ENCODE peak calls at places on chromosome 16, in eight cellular contexts. I is mucosa of descending colon, S is Peyer's patch, X is body of pancreas, A is kidney, B is breast epithelium, L is colonic mucosa, M is neural progenitor cell. N is an unnamed sample. For H3K9me3 and H3K4me1, the result is how much of the 10 kb centered on the place peaks cover.

GRCh38 chr16:72015124-72015523 is 6.6 kb downstream of the DHODH start:
- DNase-seq in I (no peak), M (no peak), S (no peak), X (no peak), B (no peak), A (no peak), L (no peak), N (no peak)

GRCh38 chr16:72645526-72645925 is 402.4 kb downstream of the ZFHX3 start:
- DNase-seq in A (no peak), X (no peak), L (no peak), B (no peak), S (no peak), I (no peak), M (no peak), N (no peak)

GRCh38 chr16:53061256-53061655 is 6.5 kb downstream of the CHD9 start:
- DNase-seq in A (no peak), L (no peak), S (no peak), M (no peak), I (no peak), X (no peak), B (no peak), N (no peak)

GRCh38 chr16:50151322-50151721 is 1.8 kb upstream of the TENT4B start:
- DNase-seq in S (no peak), A (no peak), B (no peak), L (peak), X (no peak), I (no peak), M (no peak), N (no peak)

GRCh38 chr16:80981103-80981502 is 25.6 kb downstream of the CMC2 start:
- DNase-seq in M (no peak), B (no peak), S (no peak), X (no peak), I (no peak), A (no peak), L (no peak), N (no peak)

GRCh38 chr16:82709987-82710386 is 83.2 kb downstream of the CDH13 start:
- DNase-seq in M (no peak), X (no peak), S (no peak), L (no peak), I (no peak), B (no peak), A (no peak), N (no peak)

GRCh38 chr16:50326835-50327465 is 41.8 kb downstream of the BRD7 start:
- DNase-seq in B (no peak), X (peak), S (peak), L (no peak), M (peak), I (no peak), A (no peak), N (no peak)

GRCh38 chr16:67718668-67719047 is 458 bp downstream of the GFOD2 start:
- DNase-seq in A (no peak), L (peak), X (no peak), I (no peak), B (no peak), S (peak), M (no peak), N (no peak)

GRCh38 chr16:10736926-10737625 is 6.6 kb upstream of the NUBP1 start:
- DNase-seq in L (peak), A (no peak), B (no peak), X (peak), S (peak), M (peak), I (no peak), N (peak)

GRCh38 chr16:30528799-30529457 is 2.6 kb upstream of the ZNF768 start:
- DNase-seq in A (peak), S (no peak), I (no peak), B (no peak), L (no peak), X (no peak), M (no peak), N (no peak)

GRCh38 chr16:79673635-79674034 is 73.1 kb upstream of the MAF start:
- DNase-seq in I (no peak), A (no peak), S (no peak), X (no peak), M (no peak), L (no peak), B (no peak), N (no peak)

GRCh38 chr16:65933703-65934102 is 432.8 kb upstream of the CDH5 start:
- DNase-seq in X (no peak), I (no peak), M (no peak), S (no peak), A (no peak), L (no peak), B (no peak), N (no peak)

GRCh38 chr16:74275031-74275636 is 21.5 kb upstream of the PSMD7 start:
- DNase-seq in B (no peak), X (no peak), S (no peak), A (no peak), M (no peak), L (no peak), I (no peak), N (no peak)

GRCh38 chr16:17832738-17833137 is 362.0 kb upstream of the XYLT1 start:
- DNase-seq in B (no peak), S (no peak), I (no peak), X (no peak), M (no peak), L (no peak), A (no peak), N (no peak)

GRCh38 chr16:268141-269053 is 7.3 kb downstream of the RGS11 start:
- DNase-seq in X (peak), S (no peak), M (no peak), A (peak), L (peak), B (no peak), I (peak), N (no peak)

GRCh38 chr16:18839555-18839954 is 38.2 kb upstream of the ARL6IP1 start:
- DNase-seq in I (no peak), L (peak), X (peak), S (no peak), B (no peak), A (no peak), M (no peak), N (peak)

GRCh38 chr16:11614587-11615175 is 28.0 kb upstream of the LITAF start:
- DNase-seq in X (no peak), L (no peak), S (no peak), M (no peak), I (peak), A (peak), B (no peak), N (no peak)

GRCh38 chr16:69234460-69234859 is 47.5 kb downstream of the SNTB2 start:
- DNase-seq in S (no peak), A (no peak), L (no peak), I (no peak), M (no peak), X (no peak), B (no peak), N (no peak)

GRCh38 chr16:12901204-12901596 is 198 bp upstream of the SHISA9 start:
- DNase-seq in B (no peak), M (peak), I (no peak), L (no peak), X (no peak), S (no peak), A (no peak), N (no peak)

GRCh38 chr16:11705311-11705710 is 37.1 kb downstream of the SNN start:
- DNase-seq in M (no peak), L (no peak), B (no peak), S (no peak), I (no peak), A (no peak), X (no peak), N (no peak)

GRCh38 chr16:27770271-27771196 is 220.6 kb downstream of the KATNIP start:
- DNase-seq in B (no peak), S (no peak), X (no peak), M (no peak), L (no peak), A (peak), I (peak), N (no peak)

GRCh38 chr16:82031116-82032084 is 3.7 kb upstream of the HSD17B2 start:
- DNase-seq in X (no peak), A (no peak), B (no peak), S (no peak), M (peak), L (peak), I (no peak), N (no peak)

GRCh38 chr16:12064291-12064690 is 87.8 kb downstream of the SNX29 start:
- DNase-seq in L (no peak), A (no peak), M (no peak), X (no peak), S (no peak), B (no peak), I (no peak), N (no peak)

GRCh38 chr16:77445321-77445720 is 10.5 kb upstream of the ADAMTS18 start:
- DNase-seq in X (no peak), S (no peak), I (no peak), L (no peak), M (no peak), B (no peak), A (no peak), N (no peak)

GRCh38 chr16:67100569-67101300 is 9.0 kb upstream of the PHAF1 start:
- DNase-seq in M (no peak), L (no peak), B (no peak), S (no peak), I (no peak), A (no peak), X (no peak), N (no peak)

GRCh38 chr16:69093974-69094373 is 11.5 kb upstream of the HAS3 start:
- DNase-seq in A (no peak), X (no peak), I (no peak), L (no peak), S (no peak), B (no peak), M (no peak), N (no peak)

GRCh38 chr16:50808929-50809538 is 67.1 kb downstream of the CYLD start:
- DNase-seq in A (no peak), S (no peak), B (no peak), I (no peak), L (no peak), X (no peak), M (no peak), N (no peak)

GRCh38 chr16:67415872-67416793 is at the start of gene ZDHHC1:
- DNase-seq in B (peak), L (peak), X (peak), S (peak), I (peak), A (peak), M (peak), N (no peak)

GRCh38 chr16:68844211-68844564 is 857 bp downstream of the TANGO6 start:
- DNase-seq in B (no peak), L (no peak), M (no peak), A (no peak), I (no peak), S (no peak), X (no peak), N (no peak)

GRCh38 chr16:35908152-35908551 is 2448.7 kb downstream of the TP53TG3F start:
- DNase-seq in I (no peak), S (no peak), M (no peak), A (no peak), B (no peak), L (no peak), X (no peak), N (no peak)
- H3K9me3 ChIP-seq in I (half or more), S (under half), M (under half), A (under half), B (under half), L (under half), X (under half), N (under half)

GRCh38 chr16:87854053-87854906 is 15.0 kb downstream of the SLC7A5 start:
- DNase-seq in I (peak), M (no peak), B (no peak), L (no peak), X (no peak), A (no peak), S (no peak), N (no peak)
- H3K4me1 ChIP-seq in I (under half), M (under half), B (under half), L (under half), X (under half), A (under half), S (under half), N (half or more)

DNA sequence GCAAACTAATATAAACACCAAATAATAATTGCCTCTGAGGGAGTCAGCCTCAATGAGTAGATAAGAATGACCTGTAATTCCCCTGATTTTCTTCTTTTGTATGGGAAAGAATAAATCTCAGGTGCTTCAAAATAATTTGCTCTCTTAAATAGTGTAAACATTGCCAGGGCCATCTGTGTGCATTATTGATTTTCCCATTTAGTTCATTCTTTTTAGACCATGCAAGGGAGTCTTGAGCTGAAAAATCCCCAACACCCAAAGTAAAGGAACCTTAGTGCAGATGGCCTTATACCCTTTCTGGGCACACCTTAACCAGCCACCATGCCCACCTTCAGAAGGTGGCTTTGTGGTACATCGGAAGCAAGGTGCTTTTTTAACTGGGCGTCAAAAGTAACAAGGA is 267.2 kb downstream of the TMEM114 start:
- DNase-seq in I (no peak), B (no peak), X (no peak), S (no peak), M (no peak), L (no peak), A (no peak), N (no peak)
- H3K9me3 ChIP-seq in I (under half), B (under half), X (under half), S (under half), M (under half), L (under half), A (under half), N (under half)

DNA sequence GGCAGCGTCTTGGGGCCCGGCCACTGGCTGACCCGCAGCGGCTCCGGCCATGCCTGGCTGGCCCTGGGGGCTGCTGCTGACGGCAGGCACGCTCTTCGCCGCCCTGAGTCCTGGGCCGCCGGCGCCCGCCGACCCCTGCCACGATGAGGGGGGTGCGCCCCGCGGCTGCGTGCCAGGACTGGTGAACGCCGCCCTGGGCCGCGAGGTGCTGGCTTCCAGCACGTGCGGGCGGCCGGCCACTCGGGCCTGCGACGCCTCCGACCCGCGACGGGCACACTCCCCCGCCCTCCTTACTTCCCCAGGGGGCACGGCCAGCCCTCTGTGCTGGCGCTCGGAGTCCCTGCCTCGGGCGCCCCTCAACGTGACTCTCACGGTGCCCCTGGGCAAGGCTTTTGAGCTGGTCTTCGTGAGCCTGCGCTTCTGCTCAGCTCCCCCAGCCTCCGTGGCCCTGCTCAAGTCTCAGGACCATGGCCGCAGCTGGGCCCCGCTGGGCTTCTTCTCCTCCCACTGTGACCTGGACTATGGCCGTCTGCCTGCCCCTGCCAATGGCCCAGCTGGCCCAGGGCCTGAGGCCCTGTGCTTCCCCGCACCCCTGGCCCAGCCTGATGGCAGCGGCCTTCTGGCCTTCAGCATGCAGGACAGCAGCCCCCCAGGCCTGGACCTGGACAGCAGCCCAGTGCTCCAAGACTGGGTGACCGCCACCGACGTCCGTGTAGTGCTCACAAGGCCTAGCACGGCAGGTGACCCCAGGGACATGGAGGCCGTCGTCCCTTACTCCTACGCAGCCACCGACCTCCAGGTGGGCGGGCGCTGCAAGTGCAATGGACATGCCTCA is 773 bp downstream of the NTN3 start:
- DNase-seq in M (peak), B (no peak), L (no peak), A (no peak), S (no peak), X (no peak), I (no peak), N (no peak)
- H3K4me1 ChIP-seq in M (under half), B (under half), L (under half), A (under half), S (under half), X (half or more), I (under half), N (under half)

GRCh38 chr16:31745900-31746299 is 127.7 kb upstream of the ZNF267 start:
- DNase-seq in B (no peak), M (no peak), I (no peak), X (no peak), S (no peak), A (no peak), L (no peak), N (no peak)
- H3K9me3 ChIP-seq in B (half or more), M (half or more), I (half or more), X (under half), S (under half), A (under half), L (under half), N (under half)

GRCh38 chr16:57999366-57999970 is 1.0 kb downstream of the ZNF319 start:
- DNase-seq in S (peak), L (no peak), B (no peak), X (no peak), M (peak), I (no peak), A (peak), N (no peak)

GRCh38 chr16:57997528-57998265 is 2.8 kb downstream of the ZNF319 start:
- DNase-seq in S (no peak), L (no peak), X (no peak), M (no peak), B (no peak), I (no peak), A (no peak), N (peak)

GRCh38 chr16:57999971-58000705 is at the start of gene ZNF319:
- DNase-seq in S (peak), M (peak), L (no peak), I (no peak), B (no peak), X (peak), A (peak), N (no peak)

GRCh38 chr16:57998484-57998883 is 2.0 kb downstream of the ZNF319 start:
- DNase-seq in L (peak), M (no peak), B (no peak), S (peak), A (peak), X (no peak), I (peak), N (no peak)

DNA sequence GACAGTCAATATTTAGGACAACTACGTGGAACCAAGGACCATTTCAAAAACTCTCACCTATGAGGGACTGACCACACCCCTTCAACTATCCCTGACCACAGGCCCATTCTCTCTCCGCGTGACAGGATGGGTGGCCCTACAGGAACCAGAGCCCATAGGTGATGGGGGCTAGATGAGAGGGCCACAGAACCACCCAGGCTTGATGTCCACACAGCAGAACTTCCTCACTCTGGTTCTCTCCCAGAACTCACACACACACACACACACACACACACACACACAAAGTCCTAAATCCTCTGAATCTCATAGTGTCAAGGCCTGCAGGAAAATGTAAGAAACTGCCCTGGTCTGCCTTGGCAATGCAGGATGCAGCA is 1.5 kb downstream of the ZNF319 start:
- DNase-seq in M (no peak), B (no peak), X (no peak), A (no peak), I (no peak), L (no peak), S (no peak), N (no peak)
- H3K4me1 ChIP-seq in M (under half), B (under half), X (under half), A (under half), I (under half), L (under half), S (under half), N (under half)

GRCh38 chr16:48597563-48598392 is 12.2 kb downstream of the N4BP1 start:
- DNase-seq in X (no peak), B (no peak), I (no peak), M (no peak), S (no peak), L (no peak), A (no peak), N (no peak)

GRCh38 chr16:48590476-48590875 is 19.5 kb downstream of the N4BP1 start:
- DNase-seq in X (no peak), M (no peak), L (no peak), I (no peak), S (no peak), B (no peak), A (no peak), N (no peak)

GRCh38 chr16:48591976-48592375 is 18.0 kb downstream of the N4BP1 start:
- DNase-seq in I (no peak), B (no peak), X (no peak), L (no peak), M (no peak), S (no peak), A (no peak), N (no peak)

GRCh38 chr16:48596326-48596725 is 13.7 kb downstream of the N4BP1 start:
- DNase-seq in A (no peak), I (no peak), L (no peak), S (no peak), B (no peak), M (no peak), X (no peak), N (no peak)

GRCh38 chr16:48592839-48593429 is 17.0 kb downstream of the N4BP1 start:
- DNase-seq in A (no peak), M (peak), S (no peak), I (no peak), X (no peak), B (no peak), L (no peak), N (no peak)
- H3K9me3 ChIP-seq in A (under half), M (under half), S (under half), I (under half), X (under half), B (under half), L (under half), N (under half)

GRCh38 chr16:56999409-57000270 is 10.3 kb downstream of the NLRC5 start:
- DNase-seq in A (no peak), I (no peak), L (no peak), B (no peak), S (no peak), M (no peak), X (no peak), N (no peak)

GRCh38 chr16:57000271-57001025 is 11.1 kb downstream of the NLRC5 start:
- DNase-seq in M (no peak), L (no peak), S (peak), B (peak), A (peak), I (no peak), X (peak), N (peak)

GRCh38 chr16:56998861-56999260 is 9.5 kb downstream of the NLRC5 start:
- DNase-seq in I (no peak), L (no peak), B (no peak), X (no peak), A (no peak), M (peak), S (no peak), N (no peak)

GRCh38 chr16:57003439-57004386 is 14.4 kb downstream of the NLRC5 start:
- DNase-seq in X (no peak), L (no peak), A (no peak), S (peak), B (no peak), M (no peak), I (no peak), N (no peak)

GRCh38 chr16:57001026-57001669 is 11.8 kb downstream of the NLRC5 start:
- DNase-seq in A (no peak), S (no peak), I (no peak), X (no peak), M (no peak), L (no peak), B (no peak), N (no peak)
- H3K4me1 ChIP-seq in A (under half), S (under half), I (under half), X (under half), M (under half), L (under half), B (under half), N (under half)

GRCh38 chr16:3389663-3390338 is 11.0 kb downstream of the ZSCAN32 start:
- DNase-seq in I (no peak), S (no peak), X (no peak), A (no peak), L (no peak), B (no peak), M (no peak), N (no peak)
- H3K9me3 ChIP-seq in I (half or more), S (under half), X (under half), A (under half), L (under half), B (half or more), M (under half), N (under half)

GRCh38 chr16:85355515-85355837 is 243.2 kb upstream of the CIBAR2 start:
- DNase-seq in M (no peak), X (no peak), I (no peak), L (no peak), A (no peak), S (no peak), B (no peak), N (no peak)
- H3K4me1 ChIP-seq in M (under half), X (under half), I (under half), L (under half), A (under half), S (under half), B (under half), N (under half)